ENCODE peak calls at places on chromosomes 12 and 14, in nine cellular contexts. U is uterus; N is GM23248; K is A673; H is CD4-positive, alpha-beta memory T cell; S is effector memory CD4-positive, alpha-beta T cell; F is osteoblast; X is cardiac muscle cell; R is adrenal gland. W is an unnamed sample. For H3K27me3, the result is how much of the 10 kb centered on the place peaks cover.

GRCh38 chr12:92814584-92814983 is 111.8 kb downstream of the PLEKHG7 start:
- DNase-seq in U (no peak), N (no peak), K (no peak), H (no peak), S (no peak), F (no peak), X (no peak), R (no peak), W (no peak)

GRCh38 chr12:132827763-132828703 is 636 bp downstream of the GOLGA3 start:
- DNase-seq in U (no peak), N (peak), K (no peak), H (no peak), S (no peak), F (peak), X (peak), R (peak), W (no peak)

GRCh38 chr12:101470939-101471338 is 4.2 kb upstream of the SPIC start:
- DNase-seq in U (no peak), N (no peak), K (no peak), H (no peak), S (no peak), F (no peak), X (no peak), R (no peak), W (no peak)

GRCh38 chr14:41960316-41960715 is 353.6 kb downstream of the LRFN5 start:
- DNase-seq in U (no peak), N (peak), K (no peak), H (no peak), S (no peak), F (no peak), X (no peak), R (no peak), W (no peak)

GRCh38 chr12:39355841-39356240 is 87.1 kb downstream of the KIF21A start:
- DNase-seq in U (no peak), N (no peak), K (no peak), H (no peak), S (no peak), F (no peak), X (no peak), R (no peak), W (no peak)

GRCh38 chr12:27000962-27001361 is 13.2 kb downstream of the TM7SF3 start:
- DNase-seq in U (no peak), N (no peak), K (no peak), H (no peak), S (no peak), F (no peak), X (no peak), R (no peak), W (no peak)

GRCh38 chr12:130661501-130662255 is 54.4 kb downstream of the RIMBP2 start:
- DNase-seq in U (no peak), N (no peak), K (no peak), H (no peak), S (no peak), F (peak), X (peak), R (no peak), W (no peak)

GRCh38 chr12:91718326-91718725 is 427.3 kb downstream of the BTG1 start:
- DNase-seq in U (no peak), N (no peak), K (no peak), H (no peak), S (no peak), F (no peak), X (no peak), R (no peak), W (no peak)

GRCh38 chr14:20413785-20414117 is 450 bp upstream of the TEP1 start:
- DNase-seq in U (no peak), N (peak), K (peak), H (peak), S (no peak), F (no peak), X (peak), R (peak), W (no peak)

GRCh38 chr12:26813812-26814211 is 19.2 kb downstream of the ITPR2 start:
- DNase-seq in U (no peak), N (no peak), K (no peak), H (no peak), S (no peak), F (no peak), X (no peak), R (no peak), W (no peak)

GRCh38 chr12:97363693-97364092 is 98.9 kb upstream of the RMST start:
- DNase-seq in U (no peak), N (no peak), K (no peak), H (no peak), S (no peak), F (no peak), X (no peak), R (no peak), W (no peak)

GRCh38 chr14:26598672-26599131 is 869 bp upstream of the NOVA1 start:
- DNase-seq in U (peak), N (no peak), K (peak), H (no peak), S (no peak), F (no peak), X (no peak), R (no peak), W (no peak)

GRCh38 chr14:73785336-73785833 is 66.2 kb upstream of the PTGR2 start:
- DNase-seq in U (peak), N (peak), K (peak), H (no peak), S (no peak), F (no peak), X (no peak), R (peak), W (peak)

GRCh38 chr12:71797506-71797905 is 42.1 kb upstream of the TBC1D15 start:
- DNase-seq in U (no peak), N (peak), K (no peak), H (no peak), S (no peak), F (no peak), X (no peak), R (no peak), W (no peak)

GRCh38 chr14:91848602-91849001 is 18.7 kb downstream of the TC2N start:
- DNase-seq in U (no peak), N (no peak), K (no peak), H (no peak), S (no peak), F (no peak), X (no peak), R (no peak), W (no peak)

GRCh38 chr12:94173660-94174265 is 25.4 kb downstream of the PLXNC1 start:
- DNase-seq in U (no peak), N (no peak), K (no peak), H (no peak), S (no peak), F (no peak), X (no peak), R (no peak), W (no peak)

GRCh38 chr12:18054925-18055324 is 35.1 kb downstream of the RERGL start:
- DNase-seq in U (no peak), N (no peak), K (peak), H (no peak), S (no peak), F (no peak), X (no peak), R (no peak), W (no peak)

GRCh38 chr14:56659964-56660551 is 80.5 kb downstream of the TMEM260 start:
- DNase-seq in U (no peak), N (peak), K (peak), H (no peak), S (no peak), F (peak), X (peak), R (no peak), W (peak)

GRCh38 chr14:68191567-68192321 is 372.2 kb downstream of the RAD51B start:
- DNase-seq in U (peak), N (no peak), K (no peak), H (no peak), S (no peak), F (no peak), X (no peak), R (no peak), W (no peak)

GRCh38 chr14:37253905-37254304 is 56.2 kb downstream of the MIPOL1 start:
- DNase-seq in U (no peak), N (peak), K (peak), H (no peak), S (no peak), F (no peak), X (no peak), R (no peak), W (no peak)

GRCh38 chr14:91036741-91037469 is 23.5 kb downstream of the RPS6KA5 start:
- DNase-seq in U (no peak), N (no peak), K (no peak), H (no peak), S (no peak), F (no peak), X (no peak), R (no peak), W (no peak)

GRCh38 chr14:35405304-35405996 is 901 bp upstream of the NFKBIA start:
- DNase-seq in U (peak), N (peak), K (peak), H (no peak), S (no peak), F (no peak), X (no peak), R (no peak), W (no peak)

GRCh38 chr12:81078469-81079196 is 754 bp downstream of the ACSS3 start:
- DNase-seq in U (peak), N (peak), K (peak), H (no peak), S (no peak), F (peak), X (peak), R (peak), W (peak)

GRCh38 chr14:66117600-66117999 is 368.6 kb upstream of the CCDC196 start:
- DNase-seq in U (no peak), N (peak), K (no peak), H (no peak), S (no peak), F (peak), X (no peak), R (no peak), W (peak)

GRCh38 chr12:130832561-130833209 is 6.4 kb downstream of the STX2 start:
- DNase-seq in U (no peak), N (peak), K (no peak), H (no peak), S (no peak), F (peak), X (no peak), R (peak), W (no peak)

GRCh38 chr12:1595690-1596347 is 1.4 kb upstream of the FBXL14 start:
- DNase-seq in U (no peak), N (peak), K (no peak), H (no peak), S (no peak), F (peak), X (no peak), R (no peak), W (no peak)

GRCh38 chr12:63124778-63125177 is 26.2 kb downstream of the AVPR1A start:
- DNase-seq in U (no peak), N (peak), K (no peak), H (no peak), S (no peak), F (peak), X (no peak), R (no peak), W (no peak)

GRCh38 chr14:101254805-101255764 is 306.2 kb upstream of the DIO3 start:
- DNase-seq in U (no peak), N (peak), K (no peak), H (no peak), S (no peak), F (peak), X (no peak), R (no peak), W (no peak)

GRCh38 chr12:118103231-118103600 is 595 bp downstream of the VSIG10 start:
- DNase-seq in U (peak), N (peak), K (peak), H (no peak), S (no peak), F (peak), X (peak), R (no peak), W (no peak)

GRCh38 chr12:124754949-124755800 is 108.5 kb downstream of the SCARB1 start:
- DNase-seq in U (peak), N (peak), K (peak), H (no peak), S (no peak), F (peak), X (no peak), R (peak), W (peak)

GRCh38 chr12:95582230-95583058 is 31.2 kb upstream of the USP44 start:
- DNase-seq in U (no peak), N (peak), K (peak), H (no peak), S (no peak), F (peak), X (peak), R (no peak), W (peak)

GRCh38 chr14:88516742-88517418 is 37.9 kb downstream of the PTPN21 start:
- DNase-seq in U (no peak), N (no peak), K (no peak), H (no peak), S (no peak), F (no peak), X (no peak), R (no peak), W (no peak)

GRCh38 chr14:92993302-92993701 is 70.4 kb downstream of the CHGA start:
- DNase-seq in U (no peak), N (no peak), K (no peak), H (no peak), S (no peak), F (peak), X (no peak), R (peak), W (no peak)

GRCh38 chr12:49667319-49668090 is 39.7 kb downstream of the FMNL3 start:
- DNase-seq in U (no peak), N (peak), K (no peak), H (no peak), S (no peak), F (no peak), X (no peak), R (no peak), W (no peak)

GRCh38 chr12:20473133-20473532 is 104.8 kb downstream of the PDE3A start:
- DNase-seq in U (no peak), N (no peak), K (no peak), H (no peak), S (no peak), F (no peak), X (no peak), R (no peak), W (no peak)

GRCh38 chr12:29396774-29397173 is 15.8 kb upstream of the ERGIC2 start:
- DNase-seq in U (no peak), N (peak), K (no peak), H (no peak), S (no peak), F (no peak), X (no peak), R (no peak), W (no peak)

GRCh38 chr12:89355243-89356068 is 3.2 kb upstream of the DUSP6 start:
- DNase-seq in U (no peak), N (no peak), K (peak), H (no peak), S (no peak), F (no peak), X (no peak), R (no peak), W (no peak)
- H3K27me3 ChIP-seq in U (under half), N (under half), K (under half), H (under half), S (under half), F (under half), X (under half), R (under half), W (under half)

DNA sequence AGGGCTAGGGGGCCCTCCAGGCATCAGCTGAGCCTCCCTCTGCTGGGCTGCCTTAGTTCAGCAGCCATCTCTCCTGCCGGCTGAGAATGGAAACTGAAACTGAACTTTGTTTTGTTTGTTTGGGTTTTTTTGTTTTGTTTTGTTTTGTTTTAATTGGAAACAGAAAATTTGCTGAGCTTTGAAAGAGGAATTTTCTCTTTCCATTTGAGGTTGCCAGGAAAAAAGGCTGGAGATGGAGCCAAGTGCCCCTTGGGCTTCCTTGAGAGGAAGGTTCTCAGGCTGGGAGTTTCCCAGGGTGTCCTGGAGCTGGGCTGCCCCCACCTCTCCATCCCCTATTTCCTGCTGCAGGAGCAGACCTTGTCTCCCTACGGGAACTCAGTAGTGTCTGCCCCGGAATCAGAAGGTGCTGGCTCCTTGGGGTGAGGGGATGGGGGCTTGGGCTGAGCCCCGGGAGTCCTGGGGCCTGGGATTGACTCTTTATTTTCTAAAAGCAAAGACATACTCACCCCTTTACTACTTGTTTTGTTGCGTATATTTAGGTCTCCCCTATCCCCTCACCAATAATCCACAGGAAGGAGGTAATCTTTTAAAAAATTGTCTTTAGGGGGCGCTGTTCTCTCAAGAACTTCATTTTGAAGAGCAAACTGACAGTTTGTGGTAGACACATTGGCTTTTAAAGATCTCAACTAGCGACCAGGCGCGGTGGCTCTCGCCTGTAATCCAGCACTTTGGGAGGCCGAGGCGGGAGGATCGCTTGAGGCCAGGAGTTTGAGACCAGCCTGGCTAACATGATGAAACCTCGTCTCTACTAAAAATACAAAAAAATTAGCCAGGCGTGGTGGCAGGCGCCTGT is 21.3 kb upstream of the OASL start:
- DNase-seq in U (no peak), N (peak), K (peak), H (peak), S (peak), F (peak), X (peak), R (peak), W (peak)
- H3K4me3 ChIP-seq in U (no peak), N (peak), K (peak), H (peak), S (peak), F (peak), X (no peak), R (peak), W (peak)

DNA sequence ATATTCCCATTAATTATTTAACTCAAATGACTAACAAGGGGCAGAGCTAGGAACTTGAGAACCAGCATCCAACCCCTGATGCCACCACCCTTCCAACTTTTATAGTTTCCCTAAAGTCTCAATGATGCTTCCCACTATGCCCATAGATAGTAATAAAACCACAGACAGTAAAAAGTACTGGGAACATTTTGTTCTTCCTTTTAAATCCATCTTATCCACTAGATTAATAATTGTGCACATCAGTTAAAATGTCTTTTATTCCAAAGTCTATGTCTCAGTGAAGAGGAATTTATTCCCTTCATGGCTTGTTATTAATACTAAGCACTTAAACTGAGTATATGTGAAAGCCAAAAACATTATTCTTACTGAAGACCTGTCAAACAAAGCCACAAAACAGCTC is 45.8 kb downstream of the SINHCAF start:
- DNase-seq in U (peak), N (no peak), K (no peak), H (no peak), S (no peak), F (no peak), X (no peak), R (no peak), W (no peak)
- H3K27ac ChIP-seq in U (peak), N (no peak), K (no peak), H (no peak), S (no peak), F (no peak), X (no peak), R (no peak), W (no peak)

GRCh38 chr14:104450811-104451401 is 128.7 kb upstream of the C14orf180 start:
- DNase-seq in U (no peak), N (no peak), K (no peak), H (no peak), S (no peak), F (no peak), X (no peak), R (peak), W (no peak)
- H3K27me3 ChIP-seq in U (under half), N (under half), K (half or more), H (under half), S (under half), F (under half), X (under half), R (under half), W (under half)

DNA sequence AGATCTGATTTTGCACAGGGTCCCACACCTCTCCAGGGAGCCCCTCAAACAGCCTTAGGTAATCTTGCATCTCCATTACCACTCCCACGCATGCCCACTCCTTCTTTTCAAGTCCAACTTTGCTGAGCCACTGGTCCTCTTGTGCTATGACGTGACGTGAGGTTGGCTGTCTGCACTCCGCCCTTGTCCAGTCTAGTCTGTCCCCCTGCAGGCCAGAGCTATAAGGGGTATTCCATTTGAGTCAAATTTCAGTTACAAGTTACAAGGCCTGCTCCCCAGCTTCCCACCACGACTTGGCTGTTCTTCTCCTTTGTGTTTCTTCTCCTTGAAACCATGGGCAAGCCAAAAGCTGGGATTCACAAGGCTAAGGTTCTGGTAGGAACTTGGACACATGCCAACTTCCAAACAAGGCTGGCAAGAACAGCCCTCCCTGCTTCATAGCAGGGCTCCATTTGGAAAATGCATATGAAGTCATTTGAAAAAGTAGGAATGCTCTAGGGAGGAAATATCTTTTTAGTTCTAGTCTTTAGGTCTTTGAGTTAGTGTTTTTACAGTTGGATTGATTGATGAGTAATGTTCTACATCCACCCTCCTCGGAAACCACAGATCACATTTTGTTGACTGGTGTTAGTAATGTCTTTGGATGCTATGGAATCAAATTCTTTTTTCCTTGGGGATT is 49.1 kb downstream of the KCNA1 start:
- DNase-seq in U (no peak), N (no peak), K (no peak), H (no peak), S (no peak), F (no peak), X (no peak), R (no peak), W (no peak)
- H3K4me3 ChIP-seq in U (no peak), N (no peak), K (no peak), H (no peak), S (no peak), F (no peak), X (no peak), R (no peak), W (no peak)

GRCh38 chr12:47297993-47298392 is 218.2 kb upstream of the AMIGO2 start:
- DNase-seq in U (no peak), N (no peak), K (no peak), H (no peak), S (no peak), F (no peak), X (no peak), R (no peak), W (no peak)

GRCh38 chr12:47296828-47297227 is 217.1 kb upstream of the AMIGO2 start:
- DNase-seq in U (no peak), N (no peak), K (no peak), H (no peak), S (no peak), F (no peak), X (no peak), R (no peak), W (no peak)

GRCh38 chr12:47293406-47293805 is 213.6 kb upstream of the AMIGO2 start:
- DNase-seq in U (no peak), N (no peak), K (no peak), H (no peak), S (no peak), F (no peak), X (no peak), R (no peak), W (no peak)
- H3K27ac ChIP-seq in U (no peak), N (no peak), K (no peak), H (no peak), S (no peak), F (no peak), X (no peak), R (no peak), W (no peak)